ENCODE peak calls at places on chromosomes 7 and 10, in five cellular contexts. One of them, this sample, is unnamed.
A peak's percentile ranks its signal among the peaks of the same experiment; 100 is the strongest.

GRCh38 chr7:921581-922333 is 32.7 kb downstream of the ADAP1 start:
- DNase-seq in A549: no peak
- DNase-seq in neural progenitor cell: no peak
- DNase-seq in CD8-positive, alpha-beta T cell: no peak
- DNase-seq in stomach: peak; percentile 24
- DNase-seq in this sample: no peak

GRCh38 chr7:101539784-101540183 is 89.3 kb downstream of the MYL10 start:
- DNase-seq in A549: no peak
- DNase-seq in neural progenitor cell: no peak
- DNase-seq in CD8-positive, alpha-beta T cell: no peak
- DNase-seq in stomach: no peak
- DNase-seq in this sample: no peak

GRCh38 chr7:47546728-47547494 is 35.0 kb downstream of the TNS3 start:
- DNase-seq in A549: no peak
- DNase-seq in neural progenitor cell: no peak
- DNase-seq in CD8-positive, alpha-beta T cell: no peak
- DNase-seq in stomach: peak; percentile 62
- DNase-seq in this sample: no peak

GRCh38 chr10:21534611-21535493 is 820 bp downstream of the MLLT10 start:
- DNase-seq in A549: peak; percentile 31
- DNase-seq in neural progenitor cell: peak; percentile 87
- DNase-seq in CD8-positive, alpha-beta T cell: peak; percentile 33
- DNase-seq in stomach: peak; percentile 48
- DNase-seq in this sample: no peak

GRCh38 chr10:16986406-16987128 is 143.0 kb downstream of the CUBN start:
- DNase-seq in A549: no peak
- DNase-seq in neural progenitor cell: peak; percentile 11
- DNase-seq in CD8-positive, alpha-beta T cell: no peak
- DNase-seq in stomach: no peak
- DNase-seq in this sample: no peak

GRCh38 chr10:126849646-126850045 is 55.6 kb upstream of the DOCK1 start:
- DNase-seq in A549: no peak
- DNase-seq in neural progenitor cell: no peak
- DNase-seq in CD8-positive, alpha-beta T cell: no peak
- DNase-seq in stomach: no peak
- DNase-seq in this sample: no peak

GRCh38 chr7:22653981-22654380 is 73.0 kb upstream of the IL6 start:
- DNase-seq in A549: no peak
- DNase-seq in neural progenitor cell: no peak
- DNase-seq in CD8-positive, alpha-beta T cell: no peak
- DNase-seq in stomach: no peak
- DNase-seq in this sample: no peak

GRCh38 chr10:17029581-17030271 is 99.9 kb downstream of the CUBN start:
- DNase-seq in A549: peak; percentile 41
- DNase-seq in neural progenitor cell: peak; percentile 59
- DNase-seq in CD8-positive, alpha-beta T cell: peak; percentile 60
- DNase-seq in stomach: peak; percentile 38
- DNase-seq in this sample: no peak

GRCh38 chr10:61750943-61751471 is 88.3 kb downstream of the CABCOCO1 start:
- DNase-seq in A549: peak; percentile 22
- DNase-seq in neural progenitor cell: peak; percentile 68
- DNase-seq in CD8-positive, alpha-beta T cell: peak; percentile 49
- DNase-seq in stomach: peak; percentile 84
- DNase-seq in this sample: peak; percentile 23

GRCh38 chr10:30828680-30829079 is 199.1 kb upstream of the LYZL2 start:
- DNase-seq in A549: no peak
- DNase-seq in neural progenitor cell: no peak
- DNase-seq in CD8-positive, alpha-beta T cell: no peak
- DNase-seq in stomach: no peak
- DNase-seq in this sample: no peak

GRCh38 chr10:49082767-49083166 is 32.6 kb downstream of the VSTM4 start:
- DNase-seq in A549: no peak
- DNase-seq in neural progenitor cell: peak; percentile 27
- DNase-seq in CD8-positive, alpha-beta T cell: no peak
- DNase-seq in stomach: no peak
- DNase-seq in this sample: no peak

GRCh38 chr7:128939075-128939860 is 1.5 kb downstream of the IRF5 start:
- DNase-seq in A549: no peak
- DNase-seq in neural progenitor cell: no peak
- DNase-seq in CD8-positive, alpha-beta T cell: no peak
- DNase-seq in stomach: no peak
- DNase-seq in this sample: no peak

GRCh38 chr10:50312464-50313437 is 61.4 kb upstream of the ASAH2 start:
- DNase-seq in A549: no peak
- DNase-seq in neural progenitor cell: no peak
- DNase-seq in CD8-positive, alpha-beta T cell: no peak
- DNase-seq in stomach: no peak
- DNase-seq in this sample: no peak

GRCh38 chr7:148772297-148773089 is 73.8 kb downstream of the CUL1 start:
- DNase-seq in A549: peak; percentile 35
- DNase-seq in neural progenitor cell: no peak
- DNase-seq in CD8-positive, alpha-beta T cell: no peak
- DNase-seq in stomach: no peak
- DNase-seq in this sample: no peak

GRCh38 chr7:37284285-37284684 is 164.4 kb downstream of the ELMO1 start:
- DNase-seq in A549: no peak
- DNase-seq in neural progenitor cell: no peak
- DNase-seq in CD8-positive, alpha-beta T cell: no peak
- DNase-seq in stomach: no peak
- DNase-seq in this sample: no peak

GRCh38 chr10:73094986-73095478 is 1.6 kb downstream of the P4HA1 start:
- DNase-seq in A549: no peak
- DNase-seq in neural progenitor cell: no peak
- DNase-seq in CD8-positive, alpha-beta T cell: no peak
- DNase-seq in stomach: no peak
- DNase-seq in this sample: no peak

GRCh38 chr10:31947144-31947926 is 18.7 kb upstream of the ARHGAP12 start:
- DNase-seq in A549: peak; percentile 63
- DNase-seq in neural progenitor cell: no peak
- DNase-seq in CD8-positive, alpha-beta T cell: no peak
- DNase-seq in stomach: no peak
- DNase-seq in this sample: no peak

GRCh38 chr7:56175784-56176183 is 59.6 kb upstream of the NUPR2 start:
- DNase-seq in A549: no peak
- DNase-seq in neural progenitor cell: no peak
- DNase-seq in CD8-positive, alpha-beta T cell: no peak
- DNase-seq in stomach: no peak
- DNase-seq in this sample: no peak
- H3K4me3 ChIP-seq in A549: no peak overlapping the region
- H3K4me3 ChIP-seq in neural progenitor cell: no peak overlapping the region
- H3K4me3 ChIP-seq in CD8-positive, alpha-beta T cell: no peak overlapping the region
- H3K4me3 ChIP-seq in stomach: peak overlapping the region; percentile 55
- H3K4me3 ChIP-seq in this sample: no peak overlapping the region

DNA sequence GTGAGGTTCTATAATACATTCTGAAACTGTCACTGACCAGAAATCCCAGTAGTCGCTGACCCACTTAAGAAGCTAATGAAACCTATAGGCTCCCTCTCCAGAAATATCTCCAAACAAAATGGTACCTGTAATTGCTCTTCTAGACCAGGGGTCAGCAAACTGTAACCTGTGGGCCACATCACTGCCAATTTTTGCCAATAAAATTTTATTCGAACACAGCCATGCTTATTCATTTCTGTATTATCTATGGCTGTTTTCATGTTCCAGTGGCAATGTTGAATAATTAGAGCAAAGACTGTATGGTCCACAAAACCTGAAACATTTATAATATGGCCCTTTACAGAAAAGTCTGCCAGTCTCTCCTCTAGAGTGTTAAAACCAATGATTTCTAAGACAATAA is 37.2 kb upstream of the SVIL start:
- DNase-seq in A549: no peak
- DNase-seq in neural progenitor cell: no peak
- DNase-seq in CD8-positive, alpha-beta T cell: no peak
- DNase-seq in stomach: no peak
- DNase-seq in this sample: no peak
- H3K4me1 ChIP-seq in A549: peaks cover 8% of the 10 kb centered on the region
- H3K4me1 ChIP-seq in neural progenitor cell: peaks cover 8% of the 10 kb centered on the region
- H3K4me1 ChIP-seq in CD8-positive, alpha-beta T cell: peaks cover 9% of the 10 kb centered on the region
- H3K4me1 ChIP-seq in stomach: peaks cover 38% of the 10 kb centered on the region
- H3K4me1 ChIP-seq in this sample: peaks cover 4% of the 10 kb centered on the region

GRCh38 chr10:109824206-109824605 is 99.1 kb downstream of the XPNPEP1 start:
- DNase-seq in A549: no peak
- DNase-seq in neural progenitor cell: no peak
- DNase-seq in CD8-positive, alpha-beta T cell: no peak
- DNase-seq in stomach: no peak
- DNase-seq in this sample: no peak

GRCh38 chr10:109819807-109820206 is 103.5 kb downstream of the XPNPEP1 start:
- DNase-seq in A549: no peak
- DNase-seq in neural progenitor cell: no peak
- DNase-seq in CD8-positive, alpha-beta T cell: no peak
- DNase-seq in stomach: no peak
- DNase-seq in this sample: no peak

GRCh38 chr10:109823196-109823595 is 100.1 kb downstream of the XPNPEP1 start:
- DNase-seq in A549: no peak
- DNase-seq in neural progenitor cell: no peak
- DNase-seq in CD8-positive, alpha-beta T cell: no peak
- DNase-seq in stomach: no peak
- DNase-seq in this sample: no peak

GRCh38 chr10:109821672-109822071 is 101.6 kb downstream of the XPNPEP1 start:
- DNase-seq in A549: no peak
- DNase-seq in neural progenitor cell: no peak
- DNase-seq in CD8-positive, alpha-beta T cell: no peak
- DNase-seq in stomach: no peak
- DNase-seq in this sample: no peak

GRCh38 chr10:109820620-109821405 is 102.5 kb downstream of the XPNPEP1 start:
- DNase-seq in A549: no peak
- DNase-seq in neural progenitor cell: no peak
- DNase-seq in CD8-positive, alpha-beta T cell: no peak
- DNase-seq in stomach: no peak
- DNase-seq in this sample: no peak
- H3K4me3 ChIP-seq in A549: no peak overlapping the region
- H3K4me3 ChIP-seq in neural progenitor cell: no peak overlapping the region
- H3K4me3 ChIP-seq in CD8-positive, alpha-beta T cell: no peak overlapping the region
- H3K4me3 ChIP-seq in stomach: no peak overlapping the region
- H3K4me3 ChIP-seq in this sample: no peak overlapping the region

DNA sequence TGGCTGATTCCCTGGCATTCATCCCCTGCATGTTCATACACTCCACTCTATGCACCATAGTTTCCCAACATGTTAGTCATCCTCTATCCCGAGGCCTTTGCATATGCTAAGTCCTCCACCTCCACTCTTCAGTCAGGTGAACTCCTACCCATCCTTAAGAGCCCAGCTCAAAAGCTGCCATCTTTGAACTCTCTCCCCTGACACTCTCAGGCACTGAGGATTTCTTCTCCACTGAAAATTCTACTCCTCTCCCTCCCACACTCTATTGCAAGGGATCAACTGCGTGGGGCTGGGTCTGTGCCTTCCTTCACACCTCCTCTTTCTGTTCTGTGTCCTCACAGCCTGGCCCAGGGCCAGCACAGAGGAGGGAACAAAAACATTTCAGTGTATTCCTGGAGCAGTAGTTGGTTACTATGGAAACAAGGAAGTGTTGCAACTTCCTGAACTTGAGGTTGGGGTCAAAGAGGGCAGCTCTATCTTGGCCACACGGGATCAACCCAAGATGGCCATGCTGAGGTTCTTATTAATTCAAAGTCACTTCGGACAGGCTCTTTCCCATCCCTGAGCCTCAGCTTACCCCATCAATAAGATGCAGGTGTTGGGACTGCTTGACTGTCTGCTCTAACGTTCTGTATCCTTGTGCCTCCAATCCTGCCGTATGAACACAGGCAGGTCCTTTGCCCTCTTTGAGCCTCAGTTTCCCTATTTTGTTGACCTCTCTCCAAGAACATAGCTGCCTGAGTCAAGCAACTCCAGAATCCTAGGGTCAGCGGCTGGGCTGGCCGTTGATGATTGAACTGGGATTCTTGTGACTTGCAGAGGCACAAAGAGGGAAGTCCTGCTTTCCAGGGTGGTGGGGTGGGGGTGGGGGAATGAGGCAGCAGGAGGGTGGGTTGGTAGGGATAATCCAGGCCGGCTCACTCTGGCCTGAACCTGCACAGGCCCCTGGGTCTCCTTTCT is 15.5 kb downstream of the ZMIZ1 start:
- DNase-seq in A549: peak; percentile 82
- DNase-seq in neural progenitor cell: no peak
- DNase-seq in CD8-positive, alpha-beta T cell: no peak
- DNase-seq in stomach: peak; percentile 93
- DNase-seq in this sample: no peak
- H3K4me1 ChIP-seq in A549: peaks cover 99% of the 10 kb centered on the region
- H3K4me1 ChIP-seq in neural progenitor cell: peaks cover 8% of the 10 kb centered on the region
- H3K4me1 ChIP-seq in CD8-positive, alpha-beta T cell: peaks cover 14% of the 10 kb centered on the region
- H3K4me1 ChIP-seq in stomach: peaks cover 100% of the 10 kb centered on the region
- H3K4me1 ChIP-seq in this sample: peaks cover 27% of the 10 kb centered on the region

GRCh38 chr10:96587255-96588059 is 645 bp upstream of the TM9SF3 start:
- DNase-seq in A549: peak; percentile 34
- DNase-seq in neural progenitor cell: no peak
- DNase-seq in CD8-positive, alpha-beta T cell: peak; percentile 41
- DNase-seq in stomach: peak; percentile 66
- DNase-seq in this sample: no peak

GRCh38 chr10:96585726-96586418 is 940 bp downstream of the TM9SF3 start:
- DNase-seq in A549: no peak
- DNase-seq in neural progenitor cell: peak; percentile 10
- DNase-seq in CD8-positive, alpha-beta T cell: no peak
- DNase-seq in stomach: no peak
- DNase-seq in this sample: no peak

GRCh38 chr10:96588601-96589419 is 2.0 kb upstream of the TM9SF3 start:
- DNase-seq in A549: no peak
- DNase-seq in neural progenitor cell: no peak
- DNase-seq in CD8-positive, alpha-beta T cell: no peak
- DNase-seq in stomach: no peak
- DNase-seq in this sample: no peak

GRCh38 chr10:96586419-96587254 is at the start of gene TM9SF3:
- DNase-seq in A549: peak; percentile 76
- DNase-seq in neural progenitor cell: peak; percentile 96
- DNase-seq in CD8-positive, alpha-beta T cell: peak; percentile 89
- DNase-seq in stomach: peak; percentile 95
- DNase-seq in this sample: peak; percentile 86

GRCh38 chr10:96588060-96588554 is 1.3 kb upstream of the TM9SF3 start:
- DNase-seq in A549: no peak
- DNase-seq in neural progenitor cell: no peak
- DNase-seq in CD8-positive, alpha-beta T cell: no peak
- DNase-seq in stomach: no peak
- DNase-seq in this sample: no peak
- H3K4me3 ChIP-seq in A549: peak overlapping the region; percentile 95
- H3K4me3 ChIP-seq in neural progenitor cell: peak overlapping the region; percentile 81
- H3K4me3 ChIP-seq in CD8-positive, alpha-beta T cell: peak overlapping the region; percentile 83
- H3K4me3 ChIP-seq in stomach: peak overlapping the region; percentile 74
- H3K4me3 ChIP-seq in this sample: no peak overlapping the region